ENCODE peak calls at places on chromosomes 12 and 14, in six cellular contexts. One of them, this sample, is unnamed.

GRCh38 chr14:77989441-77989891 is 180.7 kb upstream of the NRXN3 start:
- DNase-seq in cardiac fibroblast: no peak
- DNase-seq in BE2C: no peak
- DNase-seq in left ventricle myocardium inferior: peak
- DNase-seq in gastrocnemius medialis: no peak
- DNase-seq in CD8-positive, alpha-beta memory T cell: no peak
- DNase-seq in this sample: no peak

GRCh38 chr14:101119830-101120571 is 216.5 kb upstream of the RTL1 start:
- DNase-seq in gastrocnemius medialis: no peak
- DNase-seq in CD8-positive, alpha-beta memory T cell: no peak
- DNase-seq in left ventricle myocardium inferior: no peak
- DNase-seq in BE2C: no peak
- DNase-seq in cardiac fibroblast: no peak
- DNase-seq in this sample: no peak

GRCh38 chr12:1820191-1820599 is at the start of gene LRTM2:
- DNase-seq in left ventricle myocardium inferior: no peak
- DNase-seq in BE2C: no peak
- DNase-seq in cardiac fibroblast: no peak
- DNase-seq in gastrocnemius medialis: no peak
- DNase-seq in CD8-positive, alpha-beta memory T cell: no peak
- DNase-seq in this sample: no peak

GRCh38 chr14:88791629-88792571 is 853 bp downstream of the EML5 start:
- DNase-seq in left ventricle myocardium inferior: no peak
- DNase-seq in CD8-positive, alpha-beta memory T cell: no peak
- DNase-seq in gastrocnemius medialis: no peak
- DNase-seq in BE2C: peak
- DNase-seq in cardiac fibroblast: no peak
- DNase-seq in this sample: no peak

GRCh38 chr12:66152732-66153131 is 17.1 kb downstream of the TMBIM4 start:
- DNase-seq in BE2C: no peak
- DNase-seq in left ventricle myocardium inferior: no peak
- DNase-seq in CD8-positive, alpha-beta memory T cell: no peak
- DNase-seq in gastrocnemius medialis: no peak
- DNase-seq in cardiac fibroblast: peak
- DNase-seq in this sample: no peak

GRCh38 chr12:121240484-121241202 is 30.7 kb downstream of the P2RX4 start:
- DNase-seq in gastrocnemius medialis: peak
- DNase-seq in BE2C: no peak
- DNase-seq in cardiac fibroblast: no peak
- DNase-seq in CD8-positive, alpha-beta memory T cell: peak
- DNase-seq in left ventricle myocardium inferior: peak
- DNase-seq in this sample: peak

GRCh38 chr12:109792992-109793391 is 40.2 kb downstream of the TRPV4 start:
- DNase-seq in gastrocnemius medialis: no peak
- DNase-seq in BE2C: no peak
- DNase-seq in CD8-positive, alpha-beta memory T cell: no peak
- DNase-seq in cardiac fibroblast: no peak
- DNase-seq in left ventricle myocardium inferior: no peak
- DNase-seq in this sample: no peak

GRCh38 chr12:50041461-50041860 is 15.9 kb upstream of the ASIC1 start:
- DNase-seq in BE2C: no peak
- DNase-seq in CD8-positive, alpha-beta memory T cell: no peak
- DNase-seq in left ventricle myocardium inferior: no peak
- DNase-seq in cardiac fibroblast: no peak
- DNase-seq in gastrocnemius medialis: no peak
- DNase-seq in this sample: no peak

GRCh38 chr14:33120341-33120740 is 181.7 kb downstream of the NPAS3 start:
- DNase-seq in cardiac fibroblast: peak
- DNase-seq in BE2C: no peak
- DNase-seq in gastrocnemius medialis: no peak
- DNase-seq in left ventricle myocardium inferior: no peak
- DNase-seq in CD8-positive, alpha-beta memory T cell: no peak
- DNase-seq in this sample: no peak

GRCh38 chr12:132395908-132396305 is 66.5 kb upstream of the GALNT9 start:
- DNase-seq in left ventricle myocardium inferior: peak
- DNase-seq in gastrocnemius medialis: no peak
- DNase-seq in BE2C: no peak
- DNase-seq in cardiac fibroblast: no peak
- DNase-seq in CD8-positive, alpha-beta memory T cell: no peak
- DNase-seq in this sample: no peak

GRCh38 chr14:67734675-67735074 is 33.0 kb downstream of the RDH12 start:
- DNase-seq in BE2C: no peak
- DNase-seq in cardiac fibroblast: peak
- DNase-seq in gastrocnemius medialis: no peak
- DNase-seq in left ventricle myocardium inferior: no peak
- DNase-seq in CD8-positive, alpha-beta memory T cell: no peak
- DNase-seq in this sample: no peak

GRCh38 chr12:66548338-66549049 is 130.4 kb downstream of the GRIP1 start:
- DNase-seq in gastrocnemius medialis: no peak
- DNase-seq in left ventricle myocardium inferior: no peak
- DNase-seq in CD8-positive, alpha-beta memory T cell: no peak
- DNase-seq in BE2C: no peak
- DNase-seq in cardiac fibroblast: no peak
- DNase-seq in this sample: no peak

GRCh38 chr14:84622357-84622756 is 907.6 kb upstream of the FLRT2 start:
- DNase-seq in cardiac fibroblast: no peak
- DNase-seq in gastrocnemius medialis: no peak
- DNase-seq in left ventricle myocardium inferior: no peak
- DNase-seq in CD8-positive, alpha-beta memory T cell: no peak
- DNase-seq in BE2C: no peak
- DNase-seq in this sample: no peak

GRCh38 chr12:101829639-101830390 is 944 bp downstream of the GNPTAB start:
- DNase-seq in cardiac fibroblast: peak
- DNase-seq in gastrocnemius medialis: no peak
- DNase-seq in left ventricle myocardium inferior: no peak
- DNase-seq in CD8-positive, alpha-beta memory T cell: no peak
- DNase-seq in BE2C: no peak
- DNase-seq in this sample: no peak

GRCh38 chr12:23950011-23950774 is 723 bp upstream of the SOX5 start:
- DNase-seq in CD8-positive, alpha-beta memory T cell: no peak
- DNase-seq in BE2C: no peak
- DNase-seq in gastrocnemius medialis: no peak
- DNase-seq in cardiac fibroblast: peak
- DNase-seq in left ventricle myocardium inferior: no peak
- DNase-seq in this sample: no peak

GRCh38 chr12:12755923-12756322 is 29.5 kb upstream of the APOLD1 start:
- DNase-seq in BE2C: no peak
- DNase-seq in CD8-positive, alpha-beta memory T cell: no peak
- DNase-seq in gastrocnemius medialis: no peak
- DNase-seq in left ventricle myocardium inferior: no peak
- DNase-seq in cardiac fibroblast: no peak
- DNase-seq in this sample: no peak

GRCh38 chr12:2229661-2230539 is 177.1 kb downstream of the CACNA1C start:
- DNase-seq in CD8-positive, alpha-beta memory T cell: no peak
- DNase-seq in gastrocnemius medialis: no peak
- DNase-seq in cardiac fibroblast: no peak
- DNase-seq in BE2C: no peak
- DNase-seq in left ventricle myocardium inferior: no peak
- DNase-seq in this sample: no peak

GRCh38 chr12:67558775-67559174 is 89.8 kb upstream of the DYRK2 start:
- DNase-seq in left ventricle myocardium inferior: no peak
- DNase-seq in BE2C: no peak
- DNase-seq in cardiac fibroblast: no peak
- DNase-seq in CD8-positive, alpha-beta memory T cell: no peak
- DNase-seq in gastrocnemius medialis: no peak
- DNase-seq in this sample: no peak

GRCh38 chr12:102629262-102629888 is 149.0 kb upstream of the IGF1 start:
- DNase-seq in BE2C: no peak
- DNase-seq in gastrocnemius medialis: no peak
- DNase-seq in cardiac fibroblast: no peak
- DNase-seq in left ventricle myocardium inferior: no peak
- DNase-seq in CD8-positive, alpha-beta memory T cell: no peak
- DNase-seq in this sample: no peak

GRCh38 chr12:23949212-23950010 is at the start of gene SOX5:
- DNase-seq in CD8-positive, alpha-beta memory T cell: no peak
- DNase-seq in left ventricle myocardium inferior: peak
- DNase-seq in gastrocnemius medialis: no peak
- DNase-seq in cardiac fibroblast: peak
- DNase-seq in BE2C: no peak
- DNase-seq in this sample: no peak

GRCh38 chr12:95532851-95533250 is 18.4 kb downstream of the USP44 start:
- DNase-seq in CD8-positive, alpha-beta memory T cell: no peak
- DNase-seq in cardiac fibroblast: peak
- DNase-seq in gastrocnemius medialis: no peak
- DNase-seq in left ventricle myocardium inferior: no peak
- DNase-seq in BE2C: no peak
- DNase-seq in this sample: no peak

GRCh38 chr12:2765608-2766007 is 29.2 kb upstream of the FKBP4 start:
- DNase-seq in CD8-positive, alpha-beta memory T cell: no peak
- DNase-seq in BE2C: no peak
- DNase-seq in cardiac fibroblast: no peak
- DNase-seq in left ventricle myocardium inferior: no peak
- DNase-seq in gastrocnemius medialis: no peak
- DNase-seq in this sample: no peak

GRCh38 chr12:53078425-53079225 is 565 bp downstream of the SPRYD3 start:
- DNase-seq in gastrocnemius medialis: no peak
- DNase-seq in CD8-positive, alpha-beta memory T cell: no peak
- DNase-seq in BE2C: no peak
- DNase-seq in left ventricle myocardium inferior: no peak
- DNase-seq in cardiac fibroblast: peak
- DNase-seq in this sample: peak

GRCh38 chr14:91149462-91149861 is 35.6 kb downstream of the DGLUCY start:
- DNase-seq in left ventricle myocardium inferior: no peak
- DNase-seq in CD8-positive, alpha-beta memory T cell: no peak
- DNase-seq in BE2C: no peak
- DNase-seq in cardiac fibroblast: peak
- DNase-seq in gastrocnemius medialis: peak
- DNase-seq in this sample: no peak

DNA sequence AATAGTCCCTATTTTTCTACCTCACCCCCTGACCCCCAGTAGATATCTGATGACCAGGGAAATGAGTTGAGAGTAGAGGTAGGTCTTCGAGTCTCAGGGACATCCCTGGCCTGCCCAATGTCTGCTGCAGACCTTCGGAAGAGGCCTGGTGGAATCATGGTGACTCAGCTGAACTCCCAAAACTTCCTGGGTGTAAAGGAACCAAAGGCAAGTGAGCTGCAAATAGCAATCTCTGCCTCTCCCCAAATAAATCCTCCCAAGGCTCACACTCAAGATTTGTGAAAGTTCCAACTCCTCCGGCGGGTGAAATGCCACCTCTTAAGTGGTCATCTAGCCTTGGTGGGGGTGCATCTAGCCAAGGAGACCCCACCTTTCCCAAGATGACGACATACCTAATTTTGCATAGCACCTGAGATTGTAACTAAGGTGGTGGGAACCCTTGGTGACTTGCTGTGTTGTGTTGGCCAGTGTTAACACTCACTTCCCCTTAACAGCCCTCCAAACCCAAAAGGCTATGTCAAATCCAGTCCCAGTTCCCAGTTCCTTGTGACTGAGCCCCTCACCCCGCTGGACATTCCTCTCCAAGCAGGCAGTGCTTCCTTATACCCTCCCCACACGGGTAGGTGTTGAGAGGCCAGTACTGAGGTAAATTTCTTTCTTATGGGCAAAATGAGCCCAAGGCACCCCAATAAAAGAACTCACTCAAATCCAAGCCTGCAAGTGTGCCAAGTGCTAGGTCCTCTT is 6.2 kb downstream of the ZFP36L1 start:
- DNase-seq in cardiac fibroblast: peak
- DNase-seq in BE2C: no peak
- DNase-seq in gastrocnemius medialis: no peak
- DNase-seq in CD8-positive, alpha-beta memory T cell: no peak
- DNase-seq in left ventricle myocardium inferior: no peak
- DNase-seq in this sample: no peak
- H3K4me3 ChIP-seq in cardiac fibroblast: no peak
- H3K4me3 ChIP-seq in BE2C: no peak
- H3K4me3 ChIP-seq in gastrocnemius medialis: no peak
- H3K4me3 ChIP-seq in CD8-positive, alpha-beta memory T cell: peak
- H3K4me3 ChIP-seq in left ventricle myocardium inferior: peak
- H3K4me3 ChIP-seq in this sample: no peak

DNA sequence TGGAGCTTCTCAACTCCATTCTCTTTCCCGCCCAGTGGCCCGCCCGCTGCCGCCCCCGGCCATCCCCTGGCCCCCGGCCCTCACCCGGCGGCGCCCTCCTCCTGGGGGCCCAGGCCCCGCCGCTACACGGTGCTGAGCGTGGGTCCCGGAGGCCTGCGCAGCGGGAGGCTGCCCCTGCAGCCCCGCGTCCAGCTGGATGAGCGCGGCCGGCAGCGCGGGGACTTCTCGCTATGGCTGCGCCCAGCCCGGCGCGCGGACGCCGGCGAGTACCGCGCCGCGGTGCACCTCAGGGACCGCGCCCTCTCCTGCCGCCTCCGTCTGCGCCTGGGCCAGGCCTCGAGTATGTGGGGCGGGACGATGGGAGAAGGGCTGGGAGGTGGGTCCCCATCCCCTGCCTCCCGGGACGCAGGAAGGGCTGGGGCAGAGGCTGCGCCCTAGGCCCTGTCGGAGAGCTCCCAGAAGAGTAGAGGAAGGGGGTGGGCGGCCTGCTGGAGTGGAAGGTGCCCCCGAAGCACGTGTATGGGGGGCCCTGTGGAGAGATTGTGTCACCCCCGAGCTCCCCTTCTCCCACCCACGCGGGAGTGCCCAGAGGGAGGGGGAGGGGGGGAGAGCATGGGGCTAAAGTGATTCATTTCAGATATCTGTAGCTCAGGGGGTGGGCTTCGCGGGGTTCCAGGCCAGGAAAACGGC is 1.5 kb downstream of the LAG3 start:
- DNase-seq in gastrocnemius medialis: no peak
- DNase-seq in left ventricle myocardium inferior: no peak
- DNase-seq in BE2C: no peak
- DNase-seq in CD8-positive, alpha-beta memory T cell: no peak
- DNase-seq in cardiac fibroblast: no peak
- DNase-seq in this sample: no peak
- H3K4me3 ChIP-seq in gastrocnemius medialis: no peak
- H3K4me3 ChIP-seq in left ventricle myocardium inferior: peak
- H3K4me3 ChIP-seq in BE2C: no peak
- H3K4me3 ChIP-seq in CD8-positive, alpha-beta memory T cell: peak
- H3K4me3 ChIP-seq in cardiac fibroblast: no peak
- H3K4me3 ChIP-seq in this sample: no peak

GRCh38 chr14:102352213-102352612 is 10.5 kb downstream of the CINP start:
- DNase-seq in cardiac fibroblast: no peak
- DNase-seq in gastrocnemius medialis: no peak
- DNase-seq in CD8-positive, alpha-beta memory T cell: no peak
- DNase-seq in left ventricle myocardium inferior: no peak
- DNase-seq in BE2C: no peak
- DNase-seq in this sample: no peak
- H3K4me3 ChIP-seq in cardiac fibroblast: no peak
- H3K4me3 ChIP-seq in gastrocnemius medialis: no peak
- H3K4me3 ChIP-seq in CD8-positive, alpha-beta memory T cell: no peak
- H3K4me3 ChIP-seq in left ventricle myocardium inferior: peak
- H3K4me3 ChIP-seq in BE2C: no peak
- H3K4me3 ChIP-seq in this sample: no peak

GRCh38 chr12:116604883-116605641 is 45.9 kb downstream of the MAP1LC3B2 start:
- DNase-seq in CD8-positive, alpha-beta memory T cell: no peak
- DNase-seq in BE2C: no peak
- DNase-seq in cardiac fibroblast: no peak
- DNase-seq in gastrocnemius medialis: no peak
- DNase-seq in left ventricle myocardium inferior: no peak
- DNase-seq in this sample: no peak

GRCh38 chr12:116604151-116604550 is 45.0 kb downstream of the MAP1LC3B2 start:
- DNase-seq in left ventricle myocardium inferior: no peak
- DNase-seq in BE2C: no peak
- DNase-seq in CD8-positive, alpha-beta memory T cell: no peak
- DNase-seq in cardiac fibroblast: no peak
- DNase-seq in gastrocnemius medialis: no peak
- DNase-seq in this sample: no peak

GRCh38 chr12:116601933-116602809 is 43.0 kb downstream of the MAP1LC3B2 start:
- DNase-seq in BE2C: no peak
- DNase-seq in CD8-positive, alpha-beta memory T cell: no peak
- DNase-seq in gastrocnemius medialis: no peak
- DNase-seq in cardiac fibroblast: peak
- DNase-seq in left ventricle myocardium inferior: no peak
- DNase-seq in this sample: no peak

GRCh38 chr12:116601524-116601923 is 42.3 kb downstream of the MAP1LC3B2 start:
- DNase-seq in CD8-positive, alpha-beta memory T cell: no peak
- DNase-seq in left ventricle myocardium inferior: no peak
- DNase-seq in gastrocnemius medialis: no peak
- DNase-seq in BE2C: no peak
- DNase-seq in cardiac fibroblast: peak
- DNase-seq in this sample: no peak

GRCh38 chr12:116603516-116603915 is 44.3 kb downstream of the MAP1LC3B2 start:
- DNase-seq in left ventricle myocardium inferior: no peak
- DNase-seq in gastrocnemius medialis: no peak
- DNase-seq in cardiac fibroblast: no peak
- DNase-seq in CD8-positive, alpha-beta memory T cell: no peak
- DNase-seq in BE2C: peak
- DNase-seq in this sample: no peak
- H3K4me3 ChIP-seq in left ventricle myocardium inferior: no peak
- H3K4me3 ChIP-seq in gastrocnemius medialis: no peak
- H3K4me3 ChIP-seq in cardiac fibroblast: no peak
- H3K4me3 ChIP-seq in CD8-positive, alpha-beta memory T cell: no peak
- H3K4me3 ChIP-seq in BE2C: peak
- H3K4me3 ChIP-seq in this sample: no peak

This sample was measured in Jurkat, Clone E6-1.